ENCODE peak calls at places on chromosome 5, in six cellular contexts. F, O, Q, L, U and Z are unnamed samples.

GRCh38 chr5:179438041-179438441 is 92.8 kb upstream of the ADAMTS2 start:
- DNase-seq in Q (no peak), L (no peak), F (no peak), O (no peak), U (no peak), Z (no peak)

GRCh38 chr5:1515311-1515920 is 8.3 kb downstream of the LPCAT1 start:
- DNase-seq in O (no peak), L (no peak), F (peak; percentile 15), Q (no peak), U (no peak), Z (no peak)

GRCh38 chr5:167081561-167081960 is 1209.9 kb upstream of the WWC1 start:
- DNase-seq in F (no peak), U (no peak), L (no peak), Q (no peak), O (no peak), Z (no peak)

GRCh38 chr5:58722160-58722559 is 139.3 kb downstream of the RAB3C start:
- DNase-seq in O (no peak), Q (no peak), F (no peak), L (no peak), U (no peak), Z (no peak)

GRCh38 chr5:68319316-68320093 is 103.9 kb downstream of the PIK3R1 start:
- DNase-seq in Q (peak; percentile 82), O (no peak), U (peak; percentile 82), F (no peak), L (no peak), Z (no peak)

GRCh38 chr5:163496286-163496685 is 9.1 kb upstream of the MAT2B start:
- DNase-seq in L (no peak), Q (no peak), U (peak; percentile 49), F (no peak), O (no peak), Z (no peak)

GRCh38 chr5:143448518-143448917 is 45.0 kb upstream of the NR3C1 start:
- DNase-seq in O (no peak), L (no peak), U (no peak), F (no peak), Q (no peak), Z (no peak)

GRCh38 chr5:143161893-143162520 is 241.5 kb downstream of the NR3C1 start:
- DNase-seq in F (peak; percentile 68), Q (peak; percentile 80), U (no peak), O (peak; percentile 67), L (no peak), Z (no peak)

GRCh38 chr5:141840826-141841360 is 37.3 kb downstream of the PCDH1 start:
- DNase-seq in U (no peak), L (no peak), Q (no peak), O (no peak), F (no peak), Z (no peak)

GRCh38 chr5:141680751-141681201 is 1.3 kb downstream of the ARAP3 start:
- DNase-seq in L (no peak), U (peak; percentile 56), O (no peak), Q (peak; percentile 24), F (peak; percentile 47), Z (no peak)

GRCh38 chr5:2288466-2288865 is 405.7 kb upstream of the IRX4 start:
- DNase-seq in U (no peak), Q (no peak), O (no peak), L (no peak), F (no peak), Z (no peak)

GRCh38 chr5:76446776-76447175 is 43.7 kb downstream of the IQGAP2 start:
- DNase-seq in F (no peak), O (no peak), L (no peak), Q (no peak), U (no peak), Z (no peak)

GRCh38 chr5:87787640-87788039 is 374.9 kb upstream of the CCNH start:
- DNase-seq in F (no peak), O (no peak), U (no peak), Q (no peak), L (no peak), Z (no peak)

GRCh38 chr5:92613546-92613945 is 967.5 kb downstream of the NR2F1-AS1 start:
- DNase-seq in U (peak; percentile 79), O (no peak), F (no peak), Q (peak; percentile 42), L (no peak), Z (no peak)

GRCh38 chr5:43840424-43841232 is 237.6 kb downstream of the NNT start:
- DNase-seq in F (no peak), Q (no peak), L (no peak), O (no peak), U (no peak), Z (no peak)

GRCh38 chr5:138439537-138440225 is 824 bp downstream of the REEP2 start:
- DNase-seq in Q (no peak), O (no peak), L (no peak), F (no peak), U (no peak), Z (no peak)

GRCh38 chr5:134527961-134528424 is 2.5 kb downstream of the JADE2 start:
- DNase-seq in O (no peak), L (no peak), Q (no peak), U (no peak), F (no peak), Z (no peak)

GRCh38 chr5:77973253-77973609 is 197.1 kb upstream of the TBCA start:
- DNase-seq in F (no peak), L (no peak), O (no peak), Q (no peak), U (no peak), Z (no peak)

GRCh38 chr5:107979272-107979671 is 308.5 kb upstream of the EFNA5 start:
- DNase-seq in L (no peak), F (no peak), O (no peak), Q (peak; percentile 17), U (peak; percentile 35), Z (no peak)

GRCh38 chr5:56814361-56814962 is 887 bp upstream of the MAP3K1 start:
- DNase-seq in L (peak; percentile 48), Q (no peak), F (peak; percentile 35), U (no peak), O (peak; percentile 33), Z (no peak)

DNA sequence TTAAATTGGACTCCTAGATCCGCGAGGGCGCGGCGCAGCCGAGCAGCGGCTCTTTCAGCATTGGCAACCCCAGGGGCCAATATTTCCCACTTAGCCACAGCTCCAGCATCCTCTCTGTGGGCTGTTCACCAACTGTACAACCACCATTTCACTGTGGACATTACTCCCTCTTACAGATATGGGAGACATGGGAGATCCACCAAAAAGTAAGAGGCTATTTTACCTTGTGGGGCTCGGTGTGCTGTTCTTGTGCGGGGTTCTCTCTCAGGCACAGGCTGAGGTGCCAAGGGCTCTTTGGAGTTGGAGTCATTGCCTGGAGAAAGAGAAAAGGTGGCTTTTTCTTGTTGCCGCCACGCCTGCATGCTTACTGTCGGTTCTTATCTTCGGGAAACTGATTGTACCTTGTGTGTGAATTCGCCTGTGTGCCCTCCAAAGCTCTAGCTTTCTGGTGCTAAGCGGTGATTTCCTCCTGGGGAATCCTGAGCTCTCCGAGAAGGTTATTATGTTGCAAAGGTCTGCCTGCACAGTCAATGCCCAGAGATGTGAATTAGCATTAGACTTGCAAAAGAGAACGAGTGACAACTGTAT is 340 bp downstream of the ISL1 start:
- DNase-seq in O (no peak), L (no peak), F (no peak), Q (no peak), U (no peak), Z (no peak)
- H3K4me3 ChIP-seq in O (peak overlapping the region; percentile 7), L (no peak overlapping the region), F (peak overlapping the region; percentile 38), Q (peak overlapping the region; percentile 58), U (peak overlapping the region; percentile 52), Z (peak overlapping the region; percentile 55)

GRCh38 chr5:168290902-168291280 is 554 bp upstream of the WWC1 start:
- DNase-seq in U (no peak), Q (no peak), L (no peak), O (no peak), F (no peak), Z (no peak)

GRCh38 chr5:168288349-168289245 is 2.8 kb upstream of the WWC1 start:
- DNase-seq in O (peak; percentile 44), Q (no peak), U (peak; percentile 35), L (no peak), F (no peak), Z (no peak)

GRCh38 chr5:168291961-168292782 is 727 bp downstream of the WWC1 start:
- DNase-seq in U (no peak), F (no peak), O (no peak), L (peak; percentile 41), Q (peak; percentile 18), Z (no peak)

GRCh38 chr5:168292783-168293696 is 1.6 kb downstream of the WWC1 start:
- DNase-seq in Q (no peak), O (no peak), F (no peak), U (no peak), L (no peak), Z (no peak)

DNA sequence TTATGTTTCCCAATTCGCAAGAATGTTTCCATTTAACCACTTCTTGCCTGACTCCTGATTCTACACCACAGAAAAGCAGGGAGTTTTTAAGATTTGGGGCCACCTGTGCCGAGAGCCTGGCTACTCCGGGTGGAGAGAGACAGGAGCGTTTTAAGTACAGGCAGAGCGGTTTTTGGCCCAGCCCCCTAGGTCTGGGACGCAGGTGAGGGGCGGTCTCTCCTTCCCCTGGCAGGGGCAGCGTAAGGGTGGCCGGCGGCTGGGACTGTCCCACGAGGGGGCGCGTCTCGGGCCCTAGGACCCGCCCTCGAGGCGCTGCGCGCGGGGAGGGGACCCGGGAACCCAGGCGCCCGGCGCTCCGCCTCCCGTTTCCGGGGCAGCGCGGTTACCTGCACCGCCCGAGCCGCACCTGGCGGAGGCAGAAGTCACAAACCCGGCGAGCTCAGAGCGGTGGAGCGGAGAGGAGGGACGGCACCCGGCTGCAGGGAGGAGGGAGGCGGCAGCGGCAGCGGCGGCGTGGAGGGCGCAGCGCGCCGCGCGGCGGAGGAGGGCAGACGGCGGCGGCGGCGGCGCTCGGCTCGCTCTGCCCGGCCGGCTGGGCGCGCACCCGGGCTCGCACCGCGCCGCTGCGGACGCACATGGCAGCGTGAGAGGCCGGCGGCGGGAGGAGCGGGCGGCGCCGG is at the start of gene WWC1:
- DNase-seq in U (peak; percentile 40), L (peak; percentile 89), O (peak; percentile 43), Q (peak; percentile 36), F (no peak), Z (no peak)
- TF ChIP-seq CTCF in U (no peak), L (peak; percentile 40), O (no peak), Q (peak; percentile 21), F (no peak), Z (peak; percentile 27)

GRCh38 chr5:170681013-170681433 is 102.5 kb upstream of the GABRP start:
- DNase-seq in L (peak; percentile 29), O (no peak), U (peak; percentile 37), F (no peak), Q (peak; percentile 18), Z (no peak)
- H3K4me3 ChIP-seq in L (no peak overlapping the region), O (no peak overlapping the region), U (peak overlapping the region; percentile 17), F (no peak overlapping the region), Q (no peak overlapping the region), Z (peak overlapping the region; percentile 3)

GRCh38 chr5:40165789-40166728 is 513.7 kb upstream of the PTGER4 start:
- DNase-seq in L (no peak), F (no peak), Q (no peak), O (no peak), U (no peak), Z (no peak)
- TF ChIP-seq CTCF in L (no peak), F (no peak), Q (peak; percentile 3), O (no peak), U (no peak), Z (no peak)